ENCODE peak calls at places on chromosomes 2 and 18, in eight cellular contexts. X, H, E, D, N, B, C and K are unnamed samples. For H3K4me1, the result is how much of the 10 kb centered on the place peaks cover.

GRCh38 chr18:48909721-48910120 is 41.0 kb downstream of the SMAD7 start:
- DNase-seq in X (no peak), H (no peak), E (no peak), D (no peak), N (no peak), B (no peak), C (no peak), K (no peak)

GRCh38 chr2:218194880-218195279 is 22.1 kb upstream of the ARPC2 start:
- DNase-seq in X (no peak), H (no peak), E (no peak), D (no peak), N (no peak), B (no peak), C (no peak), K (peak)

GRCh38 chr18:58363767-58364540 is 264.9 kb downstream of the ALPK2 start:
- DNase-seq in X (no peak), H (no peak), E (no peak), D (no peak), N (no peak), B (no peak), C (no peak), K (no peak)

GRCh38 chr2:100262555-100263320 is 59.6 kb downstream of the LONRF2 start:
- DNase-seq in X (peak), H (peak), E (peak), D (peak), N (peak), B (peak), C (peak), K (peak)

GRCh38 chr2:109345091-109345490 is 216.1 kb downstream of the SH3RF3 start:
- DNase-seq in X (no peak), H (no peak), E (no peak), D (no peak), N (no peak), B (no peak), C (no peak), K (no peak)

GRCh38 chr2:58057890-58058590 is 11.4 kb downstream of the VRK2 start:
- DNase-seq in X (no peak), H (no peak), E (no peak), D (no peak), N (no peak), B (no peak), C (no peak), K (no peak)

GRCh38 chr2:217943379-217944321 is 59.1 kb downstream of the TNS1 start:
- DNase-seq in X (no peak), H (peak), E (peak), D (peak), N (peak), B (no peak), C (peak), K (peak)

GRCh38 chr2:226320073-226320948 is 479.3 kb downstream of the IRS1 start:
- DNase-seq in X (no peak), H (no peak), E (no peak), D (no peak), N (no peak), B (no peak), C (no peak), K (no peak)

GRCh38 chr18:63314062-63314790 is 5.3 kb downstream of the BCL2 start:
- DNase-seq in X (no peak), H (no peak), E (no peak), D (no peak), N (no peak), B (no peak), C (no peak), K (no peak)

GRCh38 chr2:65386340-65386739 is 46.1 kb downstream of the SPRED2 start:
- DNase-seq in X (no peak), H (no peak), E (no peak), D (no peak), N (no peak), B (no peak), C (no peak), K (no peak)

GRCh38 chr2:226477221-226478120 is 322.1 kb downstream of the IRS1 start:
- DNase-seq in X (no peak), H (peak), E (no peak), D (no peak), N (no peak), B (no peak), C (no peak), K (no peak)

GRCh38 chr2:176122266-176122632 is 270 bp upstream of the HOXD9 start:
- DNase-seq in X (no peak), H (no peak), E (no peak), D (peak), N (no peak), B (no peak), C (no peak), K (peak)

GRCh38 chr18:50594931-50595330 is 35.0 kb downstream of the MAPK4 start:
- DNase-seq in X (no peak), H (no peak), E (no peak), D (no peak), N (no peak), B (no peak), C (no peak), K (no peak)

GRCh38 chr2:226829721-226830631 is 5.9 kb upstream of the RHBDD1 start:
- DNase-seq in X (no peak), H (no peak), E (no peak), D (no peak), N (no peak), B (no peak), C (no peak), K (no peak)

GRCh38 chr2:111663471-111663951 is 220.5 kb downstream of the ANAPC1 start:
- DNase-seq in X (no peak), H (no peak), E (no peak), D (no peak), N (peak), B (no peak), C (no peak), K (no peak)

GRCh38 chr18:7872569-7872968 is 305.5 kb downstream of the PTPRM start:
- DNase-seq in X (no peak), H (no peak), E (no peak), D (no peak), N (no peak), B (no peak), C (no peak), K (no peak)

GRCh38 chr2:112817082-112817481 is 19.5 kb downstream of the IL1B start:
- DNase-seq in X (no peak), H (no peak), E (no peak), D (no peak), N (peak), B (no peak), C (no peak), K (no peak)
- TF ChIP-seq CTCF in X (no peak), H (no peak), E (no peak), D (no peak), N (peak), B (no peak), C (no peak), K (no peak)

DNA sequence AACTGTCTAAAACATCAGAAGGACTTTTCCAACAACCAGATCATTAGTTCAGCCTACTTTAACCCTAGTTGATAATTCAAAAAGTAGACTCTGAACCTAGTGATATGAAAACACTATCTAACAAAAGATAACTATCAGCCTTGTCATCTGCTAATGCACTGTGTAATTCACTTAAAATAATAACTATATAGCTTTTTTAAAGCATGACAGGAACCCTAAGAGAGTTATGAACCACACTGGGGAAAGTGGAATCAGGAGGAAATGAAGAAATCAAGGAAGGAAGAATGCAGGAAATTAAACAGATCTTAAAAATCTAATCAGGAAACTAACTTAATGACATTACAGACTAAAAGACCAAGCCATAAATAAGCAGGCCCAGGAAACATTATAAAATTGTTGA is 9.0 kb downstream of the B4GALT6 start:
- DNase-seq in X (no peak), H (no peak), E (no peak), D (no peak), N (no peak), B (no peak), C (no peak), K (no peak)
- H3K4me1 ChIP-seq in X (under half), H (under half), E (under half), D (under half), N (under half), B (under half), C (under half), K (under half)

DNA sequence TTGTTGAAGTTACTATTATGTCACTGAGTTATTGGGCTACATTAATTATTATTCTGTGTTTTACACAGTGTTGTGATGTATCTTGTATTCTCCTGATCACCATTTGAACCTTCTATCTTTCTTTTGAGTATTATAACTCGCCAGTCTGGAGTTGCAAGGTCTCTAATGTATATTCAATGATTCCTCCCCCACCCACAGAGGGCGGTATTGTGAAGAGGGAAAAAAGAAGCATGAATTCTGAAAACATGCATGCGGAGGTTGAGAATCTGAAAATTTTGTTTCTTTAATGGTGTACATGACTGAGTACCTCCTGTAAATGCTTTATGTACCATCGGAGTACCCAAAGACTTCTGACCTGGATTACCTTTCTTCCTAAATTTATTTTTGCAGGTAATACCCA is 266.6 kb downstream of the NR4A2 start:
- DNase-seq in X (no peak), H (no peak), E (peak), D (no peak), N (no peak), B (no peak), C (no peak), K (no peak)
- TF ChIP-seq CTCF in X (no peak), H (no peak), E (peak), D (no peak), N (peak), B (peak), C (no peak), K (no peak)

GRCh38 chr2:177174456-177174855 is 38.1 kb upstream of the HNRNPA3 start:
- DNase-seq in X (no peak), H (no peak), E (no peak), D (no peak), N (no peak), B (no peak), C (no peak), K (no peak)
- H3K4me1 ChIP-seq in X (under half), H (under half), E (under half), D (under half), N (under half), B (under half), C (under half), K (under half)

GRCh38 chr2:173571021-173571821 is 216.5 kb downstream of the CDCA7 start:
- DNase-seq in X (no peak), H (no peak), E (peak), D (no peak), N (peak), B (peak), C (no peak), K (no peak)
- TF ChIP-seq CTCF in X (no peak), H (no peak), E (peak), D (no peak), N (peak), B (peak), C (no peak), K (peak)

GRCh38 chr2:202270487-202270886 is 4.9 kb downstream of the NOP58 start:
- DNase-seq in X (no peak), H (no peak), E (no peak), D (no peak), N (no peak), B (peak), C (no peak), K (no peak)

GRCh38 chr2:202265467-202266277 is at the start of gene NOP58:
- DNase-seq in X (peak), H (peak), E (peak), D (peak), N (peak), B (peak), C (peak), K (peak)

GRCh38 chr2:202267495-202267894 is 1.9 kb downstream of the NOP58 start:
- DNase-seq in X (no peak), H (no peak), E (no peak), D (no peak), N (no peak), B (peak), C (no peak), K (no peak)

GRCh38 chr2:202269585-202269984 is 4.0 kb downstream of the NOP58 start:
- DNase-seq in X (no peak), H (no peak), E (no peak), D (no peak), N (no peak), B (peak), C (no peak), K (no peak)
- H3K4me1 ChIP-seq in X (under half), H (under half), E (under half), D (under half), N (under half), B (half or more), C (under half), K (under half)

GRCh38 chr2:239291505-239292350 is 109.1 kb downstream of the HDAC4 start:
- DNase-seq in X (no peak), H (no peak), E (peak), D (peak), N (peak), B (peak), C (no peak), K (no peak)

GRCh38 chr2:239293450-239294430 is 107.1 kb downstream of the HDAC4 start:
- DNase-seq in X (no peak), H (no peak), E (no peak), D (peak), N (peak), B (no peak), C (no peak), K (no peak)

GRCh38 chr2:239294571-239295054 is 106.2 kb downstream of the HDAC4 start:
- DNase-seq in X (no peak), H (no peak), E (no peak), D (peak), N (peak), B (no peak), C (no peak), K (no peak)

GRCh38 chr2:239292531-239292930 is 108.3 kb downstream of the HDAC4 start:
- DNase-seq in X (no peak), H (no peak), E (no peak), D (no peak), N (no peak), B (no peak), C (no peak), K (no peak)

DNA sequence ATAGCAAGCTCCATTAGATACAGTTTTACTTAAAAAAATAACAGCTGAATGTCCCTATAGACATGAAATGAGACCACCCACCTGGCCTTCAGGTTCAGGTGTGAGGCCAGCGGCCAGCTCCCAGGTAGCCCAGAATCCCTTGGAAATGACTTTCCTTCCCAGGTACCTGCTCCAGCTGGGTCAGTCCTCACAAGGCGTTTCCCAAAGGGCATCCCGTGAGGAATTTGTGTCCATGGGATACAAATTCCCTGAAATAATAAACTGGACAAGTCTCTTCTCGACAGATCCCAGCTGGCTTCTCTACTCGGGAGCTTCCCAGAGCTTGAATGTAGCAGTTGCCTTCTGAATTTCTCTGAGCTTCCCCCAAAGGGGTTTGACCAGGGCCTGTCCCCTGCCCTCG is 107.9 kb downstream of the HDAC4 start:
- DNase-seq in X (no peak), H (no peak), E (peak), D (peak), N (peak), B (no peak), C (no peak), K (no peak)
- TF ChIP-seq CTCF in X (no peak), H (no peak), E (no peak), D (no peak), N (no peak), B (no peak), C (no peak), K (no peak)